ENCODE peak calls at places on chromosomes 5 and 9, in six cellular contexts. K is GM13977; I is mammary epithelial cell; J is IMR-90; F is stimulated activated naive CD8-positive, alpha-beta T cell treated with anti-CD3 and anti-CD28 coated beads, Interleukin-15, amount 100 ng/mL, for 72 hours; T is SIG-M5. B is an unnamed sample.

GRCh38 chr9:86942352-86943222 is 4.7 kb downstream of the GAS1 start:
- DNase-seq in K (no peak), I (no peak), J (no peak), F (no peak), T (no peak), B (no peak)

GRCh38 chr9:86732514-86732913 is 214.8 kb downstream of the GAS1 start:
- DNase-seq in K (no peak), I (peak), J (peak), F (no peak), T (no peak), B (no peak)

GRCh38 chr5:170131235-170131634 is 25.5 kb downstream of the FOXI1 start:
- DNase-seq in K (no peak), I (no peak), J (no peak), F (no peak), T (no peak), B (no peak)

GRCh38 chr9:6522263-6522662 is 109.3 kb downstream of the UHRF2 start:
- DNase-seq in K (no peak), I (no peak), J (no peak), F (no peak), T (no peak), B (no peak)

GRCh38 chr5:44603496-44604272 is 205.1 kb upstream of the MRPS30 start:
- DNase-seq in K (no peak), I (no peak), J (no peak), F (no peak), T (no peak), B (no peak)

GRCh38 chr5:142235050-142235797 is 89.6 kb downstream of the SPRY4 start:
- DNase-seq in K (no peak), I (peak), J (no peak), F (peak), T (no peak), B (no peak)

GRCh38 chr9:107969141-107969540 is 479.6 kb upstream of the KLF4 start:
- DNase-seq in K (no peak), I (no peak), J (no peak), F (no peak), T (no peak), B (no peak)

GRCh38 chr5:168165221-168165965 is 126.1 kb upstream of the WWC1 start:
- DNase-seq in K (no peak), I (peak), J (no peak), F (no peak), T (no peak), B (no peak)

GRCh38 chr9:76751011-76751410 is 13.2 kb upstream of the PCA3 start:
- DNase-seq in K (no peak), I (no peak), J (no peak), F (no peak), T (no peak), B (no peak)

GRCh38 chr9:129357773-129358250 is 179.8 kb upstream of the IER5L start:
- DNase-seq in K (no peak), I (no peak), J (no peak), F (no peak), T (no peak), B (no peak)

GRCh38 chr5:134103998-134104612 is 10.4 kb upstream of the TCF7 start:
- DNase-seq in K (no peak), I (no peak), J (no peak), F (peak), T (no peak), B (no peak)

B was measured in esophagus squamous epithelium.